ENCODE peak calls at places on chromosomes 13 and 19, in six cellular contexts. C, G, D, X, S and A are unnamed samples.

GRCh38 chr13:51380269-51380668 is 40.8 kb downstream of the SERPINE3 start:
- DNase-seq in D (no peak), G (no peak), X (no peak), C (peak), S (peak), A (no peak)

GRCh38 chr19:48900477-48901452 is 653 bp downstream of the NUCB1 start:
- DNase-seq in G (peak), X (no peak), D (peak), C (peak), S (peak), A (no peak)

GRCh38 chr19:35352448-35353304 is 5.0 kb downstream of the FFAR1 start:
- DNase-seq in D (peak), S (peak), X (no peak), G (peak), C (peak), A (peak)

GRCh38 chr19:35774274-35775045 is 904 bp upstream of the ARHGAP33 start:
- DNase-seq in G (no peak), C (no peak), D (no peak), X (no peak), S (no peak), A (no peak)

GRCh38 chr19:47389150-47389556 is 30.2 kb downstream of the MEIS3 start:
- DNase-seq in C (peak), D (no peak), G (no peak), S (no peak), X (no peak), A (no peak)

GRCh38 chr19:41426952-41427646 is at the start of gene B3GNT8:
- DNase-seq in G (peak), S (peak), D (peak), C (peak), X (peak), A (no peak)

GRCh38 chr19:38596057-38596981 is 21.4 kb downstream of the MAP4K1 start:
- DNase-seq in D (no peak), C (no peak), X (no peak), S (no peak), G (peak), A (no peak)

GRCh38 chr13:74153316-74153715 is 19.1 kb upstream of the KLF12 start:
- DNase-seq in D (no peak), S (no peak), C (no peak), G (no peak), X (no peak), A (no peak)

GRCh38 chr13:66803759-66804456 is 426.2 kb downstream of the PCDH9 start:
- DNase-seq in X (no peak), C (no peak), S (no peak), G (peak), D (no peak), A (no peak)

GRCh38 chr13:110073982-110074381 is 233.0 kb downstream of the COL4A1 start:
- DNase-seq in S (no peak), D (no peak), G (no peak), X (no peak), C (no peak), A (no peak)

GRCh38 chr13:29457299-29457698 is 138.2 kb downstream of the SLC7A1 start:
- DNase-seq in S (peak), G (peak), C (peak), X (no peak), D (no peak), A (peak)

GRCh38 chr13:75461314-75461713 is 20.7 kb downstream of the TBC1D4 start:
- DNase-seq in D (no peak), G (no peak), C (no peak), X (no peak), S (no peak), A (no peak)

GRCh38 chr13:110150384-110151091 is 156.4 kb downstream of the COL4A1 start:
- DNase-seq in X (no peak), D (no peak), G (peak), S (peak), C (peak), A (no peak)

GRCh38 chr13:23175920-23176319 is 4.9 kb upstream of the SGCG start:
- DNase-seq in X (no peak), C (peak), D (no peak), G (peak), S (no peak), A (no peak)

GRCh38 chr13:60572003-60572792 is 175.2 kb downstream of the TDRD3 start:
- DNase-seq in C (peak), S (peak), D (no peak), G (peak), X (no peak), A (peak)

GRCh38 chr19:54106716-54107115 is 4.1 kb downstream of the NDUFA3 start:
- DNase-seq in D (no peak), S (no peak), G (no peak), X (no peak), C (no peak), A (no peak)

GRCh38 chr13:77919351-77920294 is 992 bp upstream of the EDNRB start:
- DNase-seq in D (no peak), X (no peak), S (peak), C (peak), G (peak), A (no peak)

GRCh38 chr13:114339779-114340534 is 25.7 kb downstream of the CHAMP1 start:
- DNase-seq in S (no peak), X (no peak), G (peak), C (peak), D (peak), A (no peak)

GRCh38 chr19:49216076-49216475 is 58.5 kb downstream of the TRPM4 start:
- DNase-seq in S (peak), D (no peak), C (peak), G (peak), X (no peak), A (peak)

GRCh38 chr19:17107546-17108452 is 32.2 kb downstream of the MYO9B start:
- DNase-seq in S (peak), X (peak), G (peak), C (peak), D (no peak), A (peak)

GRCh38 chr13:88042489-88042888 is 371.3 kb downstream of the SLITRK5 start:
- DNase-seq in G (no peak), D (no peak), C (no peak), S (peak), X (no peak), A (no peak)

GRCh38 chr13:75101997-75102720 is 379.8 kb downstream of the TBC1D4 start:
- DNase-seq in X (no peak), C (peak), D (no peak), G (peak), S (peak), A (no peak)

GRCh38 chr13:23751195-23751594 is 138.0 kb downstream of the MIPEP start:
- DNase-seq in G (no peak), C (no peak), X (no peak), D (no peak), S (peak), A (no peak)

GRCh38 chr19:39356073-39356472 is 13.9 kb downstream of the SAMD4B start:
- DNase-seq in G (no peak), D (no peak), C (no peak), S (no peak), X (no peak), A (no peak)

GRCh38 chr19:35249146-35249847 is 495 bp downstream of the LSR start:
- DNase-seq in S (no peak), C (no peak), G (no peak), D (no peak), X (no peak), A (no peak)

DNA sequence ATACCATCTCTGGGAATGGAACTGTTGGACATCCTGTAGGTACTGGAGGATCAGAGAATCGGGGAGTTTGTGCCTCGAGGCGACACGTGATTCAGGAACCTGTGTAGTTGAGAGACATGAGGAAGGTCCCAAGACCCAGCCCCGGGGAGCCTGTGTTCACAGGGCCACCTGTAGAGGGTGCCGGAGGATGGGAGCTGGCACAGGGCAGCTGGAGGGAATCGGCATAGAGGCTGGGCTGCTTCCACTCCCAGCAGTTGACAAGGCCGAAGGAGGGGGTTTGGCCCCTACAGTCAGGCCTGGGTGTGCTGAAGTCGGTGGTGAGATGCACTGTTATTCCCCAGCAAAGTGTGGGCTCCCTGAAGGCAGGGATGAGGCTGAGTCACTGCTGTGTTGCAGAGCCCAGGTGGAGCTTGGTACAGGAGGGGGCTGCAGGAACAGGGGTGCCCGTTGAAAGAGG is 2.5 kb upstream of the ISYNA1 start:
- DNase-seq in C (no peak), X (no peak), D (peak), S (no peak), G (no peak), A (no peak)
- TF ChIP-seq CTCF in C (peak), X (no peak), D (peak), S (no peak), G (peak), A (peak)

GRCh38 chr13:43019811-43020210 is 3.6 kb upstream of the DNAJC15 start:
- DNase-seq in D (no peak), S (no peak), X (no peak), C (no peak), G (peak), A (no peak)

GRCh38 chr13:43021926-43022670 is 1.3 kb upstream of the DNAJC15 start:
- DNase-seq in X (no peak), C (peak), G (peak), S (no peak), D (no peak), A (no peak)

GRCh38 chr13:43016226-43016625 is 7.2 kb upstream of the DNAJC15 start:
- DNase-seq in X (no peak), G (no peak), S (no peak), C (no peak), D (no peak), A (no peak)

GRCh38 chr13:43023244-43023931 is at the start of gene DNAJC15:
- DNase-seq in D (peak), G (peak), C (peak), S (peak), X (peak), A (no peak)

GRCh38 chr13:43020794-43021193 is 2.6 kb upstream of the DNAJC15 start:
- DNase-seq in C (no peak), D (no peak), S (no peak), G (no peak), X (no peak), A (no peak)
- H3K4me3 ChIP-seq in C (no peak), D (no peak), S (no peak), G (no peak), X (no peak), A (no peak)

GRCh38 chr13:97267418-97268059 is 45.4 kb downstream of the MBNL2 start:
- DNase-seq in C (no peak), S (no peak), D (no peak), G (no peak), X (no peak), A (no peak)
- TF ChIP-seq CTCF in C (no peak), S (no peak), D (no peak), G (no peak), X (no peak), A (no peak)

GRCh38 chr19:21603431-21604153 is 98.2 kb downstream of the ZNF429 start:
- DNase-seq in G (no peak), S (no peak), D (no peak), C (no peak), X (no peak), A (no peak)
- H3K4me3 ChIP-seq in G (peak), S (no peak), D (peak), C (no peak), X (peak), A (no peak)

GRCh38 chr13:80030491-80030890 is 310.4 kb downstream of the SPRY2 start:
- DNase-seq in S (no peak), D (no peak), C (peak), G (peak), X (no peak), A (no peak)
- TF ChIP-seq CTCF in S (no peak), D (no peak), C (peak), G (no peak), X (no peak), A (peak)

GRCh38 chr19:56837492-56837891 is 3.0 kb downstream of the PEG3 start:
- DNase-seq in C (peak), G (peak), D (no peak), X (peak), S (no peak), A (no peak)

GRCh38 chr19:56838930-56839664 is 1.4 kb downstream of the PEG3 start:
- DNase-seq in S (peak), C (peak), D (no peak), G (peak), X (peak), A (no peak)

GRCh38 chr19:56838680-56838929 is 1.9 kb downstream of the PEG3 start:
- DNase-seq in C (no peak), G (no peak), X (no peak), D (no peak), S (no peak), A (no peak)

GRCh38 chr19:56837004-56837403 is 3.5 kb downstream of the PEG3 start:
- DNase-seq in C (no peak), G (no peak), D (no peak), X (no peak), S (no peak), A (no peak)

GRCh38 chr19:56837892-56838679 is 2.4 kb downstream of the PEG3 start:
- DNase-seq in C (peak), X (peak), S (no peak), G (peak), D (no peak), A (no peak)
- H3K4me3 ChIP-seq in C (peak), X (peak), S (peak), G (no peak), D (no peak), A (no peak)